ENCODE peak calls at places on chromosome 2, in seven cellular contexts. L is neural crest cell, C is left cardiac atrium, V is pons, H is MCF 10A, N is right lobe of liver, G is NCI-H1694 treated with DMSO at 0.1 percent for 48 hours. D is an unnamed sample.
A peak's percentile ranks its signal among the peaks of the same experiment; 100 is the strongest.

GRCh38 chr2:201777043-201777442 is 3.7 kb downstream of the ALS2 start:
- DNase-seq in L (no peak), C (no peak), G (no peak), V (no peak), H (no peak), N (no peak), D (no peak)

GRCh38 chr2:231227309-231228162 is 29.1 kb downstream of the ARMC9 start:
- DNase-seq in H (peak; percentile 78), V (peak; percentile 91), C (peak; percentile 54), N (peak; percentile 71), G (peak; percentile 89), L (peak; percentile 36), D (peak; percentile 38)

GRCh38 chr2:138507267-138507666 is 5.7 kb downstream of the SPOPL start:
- DNase-seq in L (no peak), H (no peak), V (no peak), C (no peak), N (no peak), G (no peak), D (peak; percentile 47)

GRCh38 chr2:224946911-224947310 is 95.4 kb downstream of the DOCK10 start:
- DNase-seq in G (no peak), L (no peak), H (peak; percentile 30), V (no peak), C (no peak), N (no peak), D (no peak)

GRCh38 chr2:215843579-215843978 is 169.8 kb downstream of the MREG start:
- DNase-seq in G (no peak), N (no peak), C (peak; percentile 29), H (peak; percentile 84), L (no peak), V (no peak), D (no peak)

GRCh38 chr2:45269149-45269793 is 260.0 kb upstream of the SIX2 start:
- DNase-seq in C (no peak), N (no peak), L (no peak), V (no peak), G (no peak), H (peak; percentile 18), D (no peak)

GRCh38 chr2:105055613-105056012 is 17.7 kb downstream of the MRPS9 start:
- DNase-seq in L (no peak), N (no peak), C (no peak), V (no peak), G (no peak), H (no peak), D (no peak)

GRCh38 chr2:25374827-25375226 is 33.1 kb upstream of the DNMT3A start:
- DNase-seq in C (no peak), L (no peak), H (no peak), V (no peak), G (no peak), N (no peak), D (no peak)

GRCh38 chr2:74696758-74697327 is 42.8 kb downstream of the SEMA4F start:
- DNase-seq in G (no peak), V (no peak), L (no peak), N (no peak), H (peak; percentile 30), C (no peak), D (no peak)

GRCh38 chr2:218332920-218333645 is 23.6 kb upstream of the CATIP start:
- DNase-seq in H (no peak), N (no peak), G (no peak), L (no peak), V (peak; percentile 41), C (no peak), D (no peak)

GRCh38 chr2:29012211-29012681 is 31.1 kb downstream of the TOGARAM2 start:
- DNase-seq in N (no peak), C (peak; percentile 86), L (no peak), V (no peak), G (no peak), H (no peak), D (no peak)

D was measured in NCI-H774.